ENCODE peak calls at places on chromosomes 2 and 18, in seven cellular contexts. T, O, L, J, V, G and Z are unnamed samples.

GRCh38 chr18:46211816-46212215 is 107.6 kb downstream of the HAUS1 start:
- DNase-seq in V (no peak), G (no peak), J (no peak), L (no peak), T (no peak), O (no peak), Z (no peak)

GRCh38 chr2:223050900-223051299 is 1.1 kb upstream of the KCNE4 start:
- DNase-seq in O (no peak), J (no peak), T (no peak), G (no peak), V (no peak), L (no peak), Z (no peak)

GRCh38 chr2:15539999-15540398 is 21.1 kb downstream of the NBAS start:
- DNase-seq in V (no peak), T (no peak), G (no peak), L (no peak), O (no peak), J (no peak), Z (no peak)

GRCh38 chr2:150147889-150148683 is 339.4 kb downstream of the RND3 start:
- DNase-seq in G (no peak), V (no peak), O (no peak), J (no peak), L (no peak), T (no peak), Z (no peak)

GRCh38 chr18:21242141-21243040 is at the start of gene GREB1L:
- DNase-seq in T (peak; percentile 57), J (no peak), V (peak; percentile 16), G (no peak), O (no peak), L (peak; percentile 27), Z (peak; percentile 76)

GRCh38 chr18:63161032-63161727 is 158.4 kb downstream of the BCL2 start:
- DNase-seq in J (no peak), L (no peak), G (peak; percentile 92), O (no peak), V (no peak), T (no peak), Z (no peak)

GRCh38 chr2:141767051-141767450 is 363.8 kb downstream of the LRP1B start:
- DNase-seq in T (no peak), G (no peak), L (no peak), V (no peak), J (no peak), O (no peak), Z (no peak)

GRCh38 chr2:105427485-105427884 is 28.6 kb upstream of the FHL2 start:
- DNase-seq in T (no peak), V (no peak), J (no peak), L (no peak), G (no peak), O (no peak), Z (no peak)

GRCh38 chr2:239025951-239026461 is 178.1 kb downstream of the TWIST2 start:
- DNase-seq in O (no peak), G (no peak), T (peak; percentile 57), J (no peak), L (no peak), V (no peak), Z (no peak)

GRCh38 chr2:207848545-207848928 is 78.8 kb upstream of the FZD5 start:
- DNase-seq in O (no peak), V (peak; percentile 80), G (no peak), L (no peak), T (no peak), J (no peak), Z (no peak)

GRCh38 chr2:104043864-104044263 is 810.1 kb upstream of the POU3F3 start:
- DNase-seq in J (no peak), G (no peak), V (no peak), O (no peak), T (no peak), L (no peak), Z (peak; percentile 86)

GRCh38 chr2:178125862-178126261 is 13.6 kb downstream of the RBM45 start:
- DNase-seq in G (no peak), V (no peak), O (no peak), J (no peak), T (no peak), L (no peak), Z (no peak)

GRCh38 chr2:222290691-222291484 is 7.9 kb downstream of the PAX3 start:
- DNase-seq in O (peak; percentile 69), V (no peak), G (no peak), J (no peak), L (no peak), T (peak; percentile 44), Z (no peak)

GRCh38 chr2:150485871-150486538 is 1.5 kb downstream of the RND3 start:
- DNase-seq in G (no peak), J (no peak), L (peak; percentile 73), T (peak; percentile 71), O (no peak), V (no peak), Z (peak; percentile 77)

GRCh38 chr2:42865884-42866861 is 73.8 kb upstream of the HAAO start:
- DNase-seq in V (no peak), J (no peak), L (no peak), T (no peak), O (no peak), G (no peak), Z (no peak)

GRCh38 chr2:208627110-208627884 is 220.7 kb downstream of the PTH2R start:
- DNase-seq in V (no peak), L (no peak), O (no peak), T (no peak), G (no peak), J (no peak), Z (no peak)

GRCh38 chr18:40867452-40867851 is 1087.6 kb upstream of the PIK3C3 start:
- DNase-seq in V (no peak), G (no peak), J (no peak), T (no peak), O (no peak), L (no peak), Z (no peak)

GRCh38 chr2:127083819-127084503 is 23.0 kb downstream of the BIN1 start:
- DNase-seq in O (no peak), J (no peak), T (no peak), L (no peak), G (no peak), V (no peak), Z (peak; percentile 52)

GRCh38 chr2:28896906-28897305 is 2.4 kb downstream of the WDR43 start:
- DNase-seq in T (no peak), O (no peak), V (no peak), L (no peak), J (peak; percentile 19), G (no peak), Z (no peak)

GRCh38 chr2:238424313-238424700 is 2.4 kb upstream of the ASB1 start:
- DNase-seq in V (no peak), O (no peak), G (no peak), T (no peak), L (no peak), J (no peak), Z (no peak)

GRCh38 chr2:86065512-86065911 is 40.2 kb downstream of the POLR1A start:
- DNase-seq in O (no peak), J (no peak), V (no peak), T (peak; percentile 34), G (no peak), L (no peak), Z (no peak)

GRCh38 chr2:24021122-24021998 is 11.5 kb downstream of the MFSD2B start:
- DNase-seq in O (peak; percentile 43), L (no peak), V (peak; percentile 61), J (peak; percentile 72), T (peak; percentile 77), G (no peak), Z (peak; percentile 70)

GRCh38 chr2:121748202-121748601 is 7.2 kb upstream of the TSN start:
- DNase-seq in G (no peak), T (no peak), O (no peak), J (peak; percentile 76), L (peak; percentile 29), V (peak; percentile 55), Z (no peak)

GRCh38 chr2:127829845-127830246 is 18.9 kb upstream of the WDR33 start:
- DNase-seq in O (peak; percentile 27), V (no peak), G (peak; percentile 96), L (no peak), J (no peak), T (peak; percentile 21), Z (no peak)

GRCh38 chr2:5484868-5485267 is 207.3 kb upstream of the SOX11 start:
- DNase-seq in T (no peak), O (no peak), J (no peak), V (no peak), G (no peak), L (no peak), Z (no peak)
- TF ChIP-seq JUND in T (no peak), O (no peak), J (no peak), V (no peak), G (no peak), L (no peak), Z (no peak)

GRCh38 chr2:56807861-56808260 is 624.1 kb downstream of the CCDC85A start:
- DNase-seq in J (no peak), V (no peak), O (no peak), T (no peak), G (no peak), L (no peak), Z (no peak)

GRCh38 chr2:56801770-56802169 is 618.0 kb downstream of the CCDC85A start:
- DNase-seq in T (no peak), G (no peak), O (no peak), L (no peak), V (no peak), J (no peak), Z (no peak)

GRCh38 chr2:56803596-56803995 is 619.8 kb downstream of the CCDC85A start:
- DNase-seq in O (no peak), J (no peak), V (no peak), L (no peak), T (no peak), G (no peak), Z (no peak)

GRCh38 chr2:56811401-56811800 is 627.6 kb downstream of the CCDC85A start:
- DNase-seq in J (no peak), O (no peak), T (no peak), L (no peak), V (no peak), G (no peak), Z (no peak)

GRCh38 chr2:56806924-56807323 is 623.1 kb downstream of the CCDC85A start:
- DNase-seq in T (no peak), J (no peak), O (no peak), V (no peak), G (no peak), L (no peak), Z (no peak)
- TF ChIP-seq JUND in T (peak; percentile 18), J (no peak), O (no peak), V (no peak), G (no peak), L (no peak), Z (no peak)

DNA sequence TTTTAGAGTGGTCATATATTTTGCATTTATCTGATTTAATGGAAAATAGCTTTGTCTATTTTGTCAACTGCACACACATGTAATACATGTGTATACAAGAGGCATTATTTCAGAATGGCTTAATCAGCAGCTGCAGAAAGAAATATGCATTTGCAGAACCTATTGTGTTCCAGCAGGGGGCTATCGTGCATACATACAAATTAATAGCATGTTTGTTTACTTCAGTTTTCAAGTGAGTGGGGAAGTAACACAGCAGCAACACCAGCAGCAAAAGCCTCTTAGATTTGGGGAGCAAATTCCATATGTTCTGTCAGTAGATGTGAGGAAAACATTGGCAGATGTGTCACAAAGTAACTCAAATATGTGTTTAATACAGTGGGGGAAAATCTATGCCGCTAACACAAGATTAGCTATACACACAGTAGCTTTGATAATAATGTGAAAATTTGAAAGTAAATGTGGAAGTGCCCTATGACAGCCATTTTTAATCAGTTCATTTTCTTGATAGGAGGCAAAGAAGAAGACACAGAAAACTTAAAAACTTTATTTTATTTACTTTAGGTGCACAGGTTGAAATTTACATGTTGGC is 218.1 kb downstream of the WDR7 start:
- DNase-seq in J (peak; percentile 32), L (peak; percentile 55), O (no peak), V (peak; percentile 32), T (peak; percentile 33), G (peak; percentile 11), Z (peak; percentile 63)
- TF ChIP-seq JUND in J (no peak), L (no peak), O (no peak), V (no peak), T (no peak), G (no peak), Z (no peak)

GRCh38 chr18:23377669-23378469 is 75.2 kb upstream of the RIOK3 start:
- DNase-seq in J (peak; percentile 25), G (peak; percentile 39), L (peak; percentile 26), V (peak; percentile 60), O (no peak), T (no peak), Z (no peak)
- TF ChIP-seq JUND in J (peak; percentile 80), G (peak; percentile 73), L (peak; percentile 67), V (no peak), O (no peak), T (peak; percentile 88), Z (no peak)